ENCODE peak calls at places on chromosomes 1 and 21, in nine cellular contexts. S is body of pancreas, Y is A549, M is osteocyte, V is hepatocyte, J is heart left ventricle, P is pancreas, E is keratinocyte, N is progenitor cell of endocrine pancreas. X is an unnamed sample.

GRCh38 chr21:16578912-16579311 is 849.1 kb downstream of the USP25 start:
- DNase-seq in J (no peak), V (no peak), N (no peak), S (no peak), E (no peak), P (no peak), Y (no peak), M (no peak), X (no peak)

GRCh38 chr1:208256091-208256490 is 11.9 kb upstream of the PLXNA2 start:
- DNase-seq in V (no peak), Y (no peak), P (no peak), M (no peak), J (no peak), S (no peak), E (no peak), N (no peak), X (no peak)

GRCh38 chr1:199226163-199226562 is 587.3 kb downstream of the PTPRC start:
- DNase-seq in N (no peak), S (no peak), V (no peak), Y (no peak), J (no peak), P (no peak), M (no peak), E (no peak), X (peak)

GRCh38 chr1:208234721-208235120 is 9.5 kb downstream of the PLXNA2 start:
- DNase-seq in Y (no peak), S (peak), P (no peak), E (no peak), V (no peak), J (no peak), M (no peak), N (no peak), X (no peak)

GRCh38 chr1:56666112-56666608 is 21.0 kb downstream of the PRKAA2 start:
- DNase-seq in Y (no peak), N (no peak), E (no peak), P (no peak), S (no peak), V (no peak), J (no peak), M (no peak), X (no peak)

GRCh38 chr1:221998186-221998612 is 256.3 kb upstream of the DUSP10 start:
- DNase-seq in E (no peak), S (no peak), V (no peak), J (peak), N (no peak), P (no peak), Y (no peak), M (no peak), X (no peak)

GRCh38 chr1:182357913-182358312 is 33.7 kb downstream of the GLUL start:
- DNase-seq in E (no peak), V (no peak), J (no peak), M (no peak), N (no peak), P (no peak), Y (no peak), S (no peak), X (no peak)

GRCh38 chr1:53074313-53075154 is 12.5 kb downstream of the PODN start:
- DNase-seq in N (no peak), M (no peak), E (no peak), P (no peak), S (peak), J (peak), Y (no peak), V (no peak), X (no peak)

GRCh38 chr1:941588-942383 is 17.3 kb downstream of the NOC2L start:
- DNase-seq in J (peak), Y (peak), M (peak), N (peak), P (peak), S (peak), V (peak), E (no peak), X (peak)

GRCh38 chr1:162397943-162398560 is 13.9 kb downstream of the SH2D1B start:
- DNase-seq in Y (no peak), M (peak), N (no peak), J (no peak), E (no peak), S (no peak), V (no peak), P (no peak), X (no peak)

GRCh38 chr1:68276448-68276847 is 44.1 kb upstream of the WLS start:
- DNase-seq in J (no peak), E (no peak), N (no peak), M (no peak), S (no peak), V (no peak), P (no peak), Y (no peak), X (no peak)

GRCh38 chr21:35349378-35350080 is 300.4 kb upstream of the RUNX1 start:
- DNase-seq in N (no peak), Y (no peak), P (no peak), S (no peak), E (no peak), M (no peak), V (no peak), J (no peak), X (no peak)

GRCh38 chr1:46717654-46718053 is 1.3 kb downstream of the EFCAB14 start:
- DNase-seq in N (no peak), M (no peak), J (no peak), E (no peak), Y (no peak), S (no peak), V (no peak), P (no peak), X (no peak)

GRCh38 chr1:150683914-150684313 is 13.0 kb downstream of the GOLPH3L start:
- DNase-seq in V (no peak), N (no peak), E (no peak), P (no peak), Y (no peak), M (no peak), S (no peak), J (no peak), X (no peak)

GRCh38 chr1:11483581-11484320 is 4.8 kb downstream of the DISP3 start:
- DNase-seq in V (no peak), N (no peak), M (no peak), S (no peak), J (peak), Y (no peak), P (no peak), E (no peak), X (no peak)

GRCh38 chr1:214558002-214558770 is 6.8 kb upstream of the PTPN14 start:
- DNase-seq in J (no peak), S (no peak), V (no peak), E (no peak), M (no peak), P (no peak), N (no peak), Y (peak), X (no peak)

GRCh38 chr1:78892251-78892650 is 114.3 kb downstream of the ADGRL4 start:
- DNase-seq in M (no peak), P (no peak), J (no peak), N (no peak), Y (no peak), V (no peak), E (no peak), S (no peak), X (no peak)

GRCh38 chr1:109620890-109621289 is 1.3 kb downstream of the AMPD2 start:
- DNase-seq in M (peak), J (peak), V (peak), P (peak), E (no peak), Y (peak), S (peak), N (peak), X (peak)

GRCh38 chr21:46024983-46025860 is 43.7 kb downstream of the COL6A1 start:
- DNase-seq in N (no peak), J (no peak), V (peak), E (no peak), P (no peak), S (no peak), Y (no peak), M (no peak), X (no peak)

GRCh38 chr1:61171915-61172485 is 89.6 kb downstream of the NFIA start:
- DNase-seq in N (no peak), Y (no peak), V (no peak), M (no peak), P (no peak), J (no peak), S (no peak), E (no peak), X (no peak)

GRCh38 chr1:61173118-61173517 is 90.8 kb downstream of the NFIA start:
- DNase-seq in M (no peak), E (no peak), J (peak), V (no peak), P (no peak), N (no peak), Y (no peak), S (no peak), X (no peak)

GRCh38 chr1:61174060-61174788 is 91.9 kb downstream of the NFIA start:
- DNase-seq in P (no peak), M (no peak), V (no peak), N (no peak), Y (no peak), J (peak), S (no peak), E (no peak), X (no peak)

GRCh38 chr1:61171346-61171745 is 89.0 kb downstream of the NFIA start:
- DNase-seq in M (no peak), N (no peak), J (no peak), V (no peak), E (no peak), S (no peak), P (no peak), Y (no peak), X (no peak)

DNA sequence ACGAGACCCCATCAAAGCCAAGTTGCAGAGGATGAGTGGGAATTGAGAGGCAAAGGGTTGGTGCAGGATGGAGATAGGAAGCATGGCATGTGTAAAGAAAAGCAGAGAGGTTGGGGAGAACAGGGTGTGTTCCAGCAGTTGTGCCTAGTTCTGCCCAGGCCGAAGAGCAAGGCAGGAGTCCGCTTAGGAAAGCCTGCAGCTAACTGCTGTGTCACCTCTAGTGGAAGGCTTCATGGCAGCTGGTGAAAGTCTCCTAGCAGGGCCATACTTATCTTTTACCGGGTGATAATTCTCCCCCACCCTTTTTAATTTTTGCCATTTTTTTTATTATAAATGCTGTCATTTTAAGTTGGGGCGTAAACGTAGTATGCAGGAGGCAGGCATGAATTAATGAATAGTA is 93.6 kb downstream of the NFIA start:
- DNase-seq in M (no peak), N (no peak), S (no peak), P (no peak), E (no peak), V (no peak), J (no peak), Y (no peak), X (no peak)
- TF ChIP-seq CTCF in M (no peak), N (no peak), S (no peak), P (no peak), E (no peak), V (no peak), J (no peak), Y (no peak), X (no peak)

GRCh38 chr21:38768385-38769071 is 37.2 kb upstream of the ETS2 start:
- DNase-seq in P (no peak), M (no peak), J (no peak), N (no peak), E (no peak), S (no peak), Y (no peak), V (peak), X (peak)
- TF ChIP-seq CTCF in P (no peak), M (no peak), J (no peak), N (no peak), E (no peak), S (no peak), Y (no peak), V (no peak), X (no peak)

DNA sequence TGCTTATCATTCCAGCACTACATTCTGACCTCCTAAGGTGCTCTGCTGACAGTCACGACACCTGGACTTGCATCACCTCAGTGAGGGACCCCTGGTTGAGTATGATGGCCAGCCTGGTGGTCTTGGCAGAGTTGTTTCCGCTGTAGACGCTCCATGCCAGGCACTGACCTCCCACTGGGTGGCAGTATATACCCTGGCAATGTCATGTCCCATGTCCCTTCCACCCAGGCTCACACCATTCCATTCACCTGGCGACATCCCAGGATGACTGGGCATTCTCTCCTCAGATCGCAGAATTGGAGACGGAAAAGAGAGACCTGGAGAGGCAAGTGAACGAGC is 5.0 kb downstream of the DNALI1 start:
- DNase-seq in M (no peak), V (no peak), P (no peak), J (no peak), E (no peak), N (no peak), Y (peak), S (no peak), X (peak)
- TF ChIP-seq CTCF in M (peak), V (peak), P (no peak), J (peak), E (peak), N (peak), Y (peak), S (no peak), X (peak)

GRCh38 chr1:172609528-172609927 is 49.4 kb upstream of the FASLG start:
- DNase-seq in P (no peak), N (no peak), J (no peak), E (no peak), V (no peak), S (no peak), Y (no peak), M (no peak), X (no peak)
- TF ChIP-seq CTCF in P (no peak), N (peak), J (peak), E (peak), V (peak), S (no peak), Y (peak), M (peak), X (no peak)

DNA sequence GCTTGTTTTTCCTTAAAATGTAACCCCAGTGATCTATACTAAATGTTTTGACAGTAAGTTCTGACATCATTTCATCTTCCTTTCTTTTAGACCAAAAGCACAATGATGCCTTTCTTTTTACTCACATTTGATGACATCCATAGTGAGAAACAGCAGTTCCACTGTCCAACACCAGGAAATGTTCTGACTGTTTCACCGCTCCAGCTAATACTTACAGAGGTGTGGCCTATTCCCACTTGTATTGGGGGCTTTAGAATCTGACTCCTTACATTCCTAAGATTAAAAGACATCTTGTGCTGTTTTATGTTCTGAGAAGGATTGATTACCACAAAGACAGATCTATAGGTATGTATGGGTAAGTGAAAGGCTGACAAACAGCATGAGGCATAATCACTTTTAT is 1018.2 kb upstream of the PRMT6 start:
- DNase-seq in Y (no peak), N (no peak), S (no peak), V (no peak), J (no peak), P (no peak), M (no peak), E (no peak), X (no peak)
- TF ChIP-seq CTCF in Y (no peak), N (peak), S (no peak), V (no peak), J (no peak), P (no peak), M (no peak), E (no peak), X (no peak)

GRCh38 chr21:26171310-26172100 is 935 bp upstream of the APP start:
- DNase-seq in M (no peak), Y (no peak), P (no peak), V (no peak), E (no peak), J (no peak), S (no peak), N (no peak), X (no peak)

GRCh38 chr21:26167593-26167992 is 3.0 kb downstream of the APP start:
- DNase-seq in N (no peak), S (no peak), Y (no peak), V (no peak), P (no peak), M (no peak), J (no peak), E (no peak), X (no peak)

GRCh38 chr21:26169611-26170470 is 729 bp downstream of the APP start:
- DNase-seq in V (peak), E (no peak), M (peak), P (peak), S (peak), J (peak), N (peak), Y (peak), X (peak)

GRCh38 chr21:26170471-26171309 is at the start of gene APP:
- DNase-seq in Y (peak), E (no peak), V (peak), J (peak), S (peak), P (peak), N (peak), M (peak), X (peak)

DNA sequence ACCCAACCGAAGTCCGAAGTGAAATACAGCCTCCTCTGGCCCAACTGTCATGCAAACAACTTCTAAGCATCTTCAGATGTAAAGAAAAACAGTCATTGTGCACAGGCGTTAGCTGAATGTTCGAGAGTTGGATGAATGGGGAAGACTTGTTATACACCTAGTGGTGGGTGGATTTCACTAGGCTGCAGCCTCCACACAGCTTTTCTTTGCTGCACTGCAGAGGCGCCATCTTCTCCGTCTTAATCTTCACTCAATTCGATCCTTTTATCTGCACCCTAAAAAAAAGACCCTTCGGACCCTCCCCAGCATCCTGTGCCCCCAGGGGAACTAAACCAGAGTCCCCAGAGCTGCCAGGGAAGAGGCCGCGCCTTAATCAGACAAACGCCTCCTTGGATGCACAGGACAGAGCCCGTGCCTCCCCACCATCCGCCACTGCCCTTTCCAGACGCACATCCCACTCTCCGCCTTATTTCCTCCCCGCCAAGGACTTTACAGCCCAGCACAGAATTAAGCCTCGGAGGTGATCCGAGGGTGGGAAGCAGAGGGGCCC is 1.4 kb downstream of the APP start:
- DNase-seq in S (peak), Y (peak), M (no peak), V (peak), J (peak), E (no peak), N (peak), P (peak), X (peak)
- TF ChIP-seq CTCF in S (peak), Y (peak), M (peak), V (peak), J (peak), E (peak), N (peak), P (no peak), X (no peak)

GRCh38 chr1:34019741-34020552 is 145.1 kb downstream of the CSMD2 start:
- DNase-seq in S (no peak), Y (no peak), N (no peak), P (no peak), M (peak), J (no peak), E (no peak), V (peak), X (no peak)

GRCh38 chr1:34009340-34009975 is 145.6 kb downstream of the HMGB4 start:
- DNase-seq in M (no peak), Y (no peak), V (no peak), E (no peak), N (no peak), S (no peak), P (no peak), J (no peak), X (no peak)

GRCh38 chr1:34013136-34013535 is 149.3 kb downstream of the HMGB4 start:
- DNase-seq in M (no peak), J (no peak), P (no peak), N (no peak), V (no peak), Y (no peak), S (no peak), E (no peak), X (no peak)

DNA sequence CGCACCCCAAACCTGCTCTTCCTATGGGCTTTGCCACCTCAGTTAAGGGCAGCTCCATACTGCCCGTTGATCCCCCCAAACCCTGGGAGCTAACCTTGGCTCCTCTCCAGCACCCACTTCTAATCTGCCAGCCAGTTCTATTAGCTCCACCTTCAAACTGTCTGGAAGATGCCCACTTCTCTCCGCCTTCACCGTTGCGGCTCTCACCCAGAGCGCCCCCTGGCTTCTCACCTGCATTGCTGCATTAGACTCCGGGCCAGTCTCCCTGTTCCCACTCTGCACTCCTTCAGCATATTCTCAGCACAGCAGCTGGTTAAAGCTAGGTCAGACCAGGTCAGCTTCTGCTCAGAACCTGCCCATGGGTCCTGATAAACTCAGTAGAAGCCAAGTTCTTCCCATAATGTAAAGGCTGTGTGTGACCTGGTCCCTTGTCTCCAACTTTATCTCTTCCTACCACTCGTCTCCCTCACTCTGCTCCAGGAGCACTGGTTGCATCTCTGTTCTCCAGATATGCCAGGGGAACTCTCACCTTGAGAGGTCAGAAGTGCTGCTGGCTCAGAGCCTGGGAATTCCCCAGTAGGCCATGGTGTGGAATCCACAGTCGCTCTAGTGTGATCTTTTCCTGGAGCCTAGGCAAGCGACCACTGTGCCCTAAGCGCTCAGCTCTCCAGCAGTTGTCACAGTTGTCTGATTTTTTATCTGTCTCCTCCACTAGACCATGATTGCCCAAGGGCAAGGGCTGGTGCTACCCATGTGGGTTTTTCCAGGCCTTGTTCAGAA is 150.3 kb downstream of the HMGB4 start:
- DNase-seq in N (peak), J (peak), M (peak), Y (no peak), P (peak), V (peak), E (no peak), S (peak), X (peak)
- TF ChIP-seq CTCF in N (peak), J (peak), M (no peak), Y (no peak), P (peak), V (peak), E (peak), S (peak), X (peak)

GRCh38 chr1:159854101-159854692 is 8.3 kb downstream of the VSIG8 start:
- DNase-seq in P (peak), M (no peak), Y (peak), E (no peak), N (no peak), S (peak), V (peak), J (peak), X (no peak)

GRCh38 chr1:159853417-159853816 is 9.0 kb downstream of the VSIG8 start:
- DNase-seq in V (no peak), J (no peak), Y (no peak), S (no peak), N (no peak), P (no peak), E (no peak), M (no peak), X (no peak)

GRCh38 chr1:159856576-159856975 is 5.9 kb downstream of the VSIG8 start:
- DNase-seq in M (no peak), P (no peak), N (no peak), S (no peak), V (no peak), Y (no peak), J (no peak), E (no peak), X (no peak)

GRCh38 chr1:159855709-159856108 is 6.7 kb downstream of the VSIG8 start:
- DNase-seq in S (no peak), Y (no peak), M (no peak), J (no peak), N (no peak), E (no peak), V (no peak), P (no peak), X (no peak)

GRCh38 chr1:159854693-159855192 is 7.7 kb downstream of the VSIG8 start:
- DNase-seq in P (peak), V (peak), S (peak), N (peak), J (peak), Y (peak), E (no peak), M (no peak), X (peak)
- TF ChIP-seq CTCF in P (no peak), V (no peak), S (no peak), N (peak), J (peak), Y (no peak), E (no peak), M (no peak), X (no peak)

GRCh38 chr1:165075725-165076370 is 280.7 kb downstream of the LMX1A start:
- DNase-seq in S (peak), P (no peak), E (no peak), M (no peak), N (no peak), J (no peak), Y (peak), V (peak), X (no peak)
- TF ChIP-seq CTCF in S (peak), P (no peak), E (peak), M (peak), N (peak), J (peak), Y (peak), V (peak), X (no peak)